ENCODE peak calls at places on chromosomes 11 and 22, in nine cellular contexts. J, O, F, W, H, V, Y, T and S are unnamed samples.

GRCh38 chr11:68441466-68442230 is 18.9 kb upstream of the PPP6R3 start:
- DNase-seq in O (no peak), T (no peak), F (peak), H (no peak), W (no peak), V (peak), Y (no peak), J (no peak), S (peak)

GRCh38 chr22:32348031-32348611 is 9.5 kb upstream of the RFPL3 start:
- DNase-seq in J (no peak), O (no peak), H (no peak), Y (no peak), F (no peak), V (no peak), T (no peak), W (no peak), S (no peak)

GRCh38 chr11:68328374-68329091 is 16.1 kb downstream of the LRP5 start:
- DNase-seq in O (peak), H (no peak), J (peak), F (peak), V (no peak), W (peak), T (no peak), Y (no peak), S (no peak)

GRCh38 chr22:29842740-29843139 is 4.7 kb upstream of the ASCC2 start:
- DNase-seq in F (no peak), J (no peak), Y (peak), T (no peak), W (no peak), V (peak), H (no peak), O (no peak), S (no peak)

GRCh38 chr11:127943763-127944162 is 643.6 kb downstream of the ETS1 start:
- DNase-seq in H (no peak), T (no peak), F (no peak), J (no peak), Y (peak), V (no peak), W (no peak), O (no peak), S (no peak)

GRCh38 chr11:16184588-16184987 is 171.8 kb downstream of the SOX6 start:
- DNase-seq in H (no peak), Y (peak), T (no peak), J (no peak), F (no peak), W (no peak), V (peak), O (no peak), S (no peak)

GRCh38 chr11:87473174-87473573 is 435.4 kb downstream of the TMEM135 start:
- DNase-seq in W (no peak), O (no peak), J (no peak), V (peak), H (no peak), F (no peak), T (no peak), Y (peak), S (no peak)

GRCh38 chr11:20154381-20154780 is 5.9 kb downstream of the DBX1 start:
- DNase-seq in W (no peak), Y (peak), T (no peak), H (no peak), V (no peak), J (no peak), O (peak), F (no peak), S (no peak)

GRCh38 chr11:60942970-60943565 is 8.9 kb downstream of the SLC15A3 start:
- DNase-seq in V (no peak), O (no peak), J (no peak), T (no peak), W (no peak), H (no peak), Y (no peak), F (no peak), S (no peak)

GRCh38 chr11:12102588-12103410 is 7.6 kb upstream of the MICAL2 start:
- DNase-seq in V (no peak), O (no peak), H (no peak), J (no peak), Y (no peak), F (no peak), W (no peak), T (no peak), S (no peak)

GRCh38 chr11:35045219-35045819 is 93.7 kb upstream of the CD44 start:
- DNase-seq in H (no peak), J (no peak), W (no peak), O (no peak), V (no peak), F (no peak), Y (no peak), T (peak), S (no peak)

GRCh38 chr11:128390246-128390645 is 197.1 kb downstream of the ETS1 start:
- DNase-seq in T (no peak), W (no peak), J (no peak), V (no peak), F (no peak), Y (no peak), H (no peak), O (no peak), S (no peak)

GRCh38 chr11:96340555-96340885 is 2.5 kb downstream of the MAML2 start:
- DNase-seq in J (no peak), H (no peak), Y (no peak), V (peak), O (no peak), T (no peak), W (no peak), F (no peak), S (no peak)

GRCh38 chr22:39556970-39557811 is 13.4 kb upstream of the CACNA1I start:
- DNase-seq in T (peak), W (no peak), V (peak), F (no peak), H (no peak), O (no peak), Y (no peak), J (no peak), S (no peak)
- TF ChIP-seq CTCF in T (no peak), W (no peak), V (peak), F (no peak), H (no peak), O (no peak), Y (no peak), J (no peak), S (no peak)

GRCh38 chr11:77506857-77507256 is 33.0 kb upstream of the PAK1 start:
- DNase-seq in H (no peak), Y (peak), F (no peak), V (no peak), J (no peak), W (no peak), O (no peak), T (no peak), S (no peak)

GRCh38 chr11:77505956-77506355 is 32.1 kb upstream of the PAK1 start:
- DNase-seq in J (no peak), V (no peak), W (no peak), Y (no peak), F (no peak), H (no peak), O (no peak), T (no peak), S (no peak)

GRCh38 chr11:77512092-77512491 is 38.2 kb upstream of the PAK1 start:
- DNase-seq in T (no peak), V (no peak), W (no peak), F (no peak), H (no peak), Y (no peak), O (no peak), J (no peak), S (no peak)

GRCh38 chr11:77510095-77510494 is 36.2 kb upstream of the PAK1 start:
- DNase-seq in W (no peak), O (no peak), V (no peak), H (no peak), J (no peak), T (no peak), Y (no peak), F (no peak), S (no peak)

DNA sequence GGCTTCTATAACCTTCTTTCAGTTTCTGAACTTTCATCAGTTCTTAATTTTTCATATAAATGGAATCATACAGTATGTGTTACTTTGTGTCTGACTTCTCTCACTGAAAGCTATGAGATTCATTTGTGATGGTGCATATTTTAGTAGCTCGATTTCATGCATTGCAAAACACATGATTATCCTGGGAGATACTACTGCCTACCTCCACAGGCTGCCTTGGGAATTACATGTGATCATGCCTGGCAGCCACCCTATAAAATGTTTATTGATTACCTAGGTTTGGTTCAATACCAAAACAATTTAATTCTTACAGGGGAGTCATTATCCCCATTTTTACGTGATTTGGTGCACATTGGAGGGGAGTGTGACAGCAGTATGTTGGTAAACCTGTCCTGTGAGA is 34.1 kb upstream of the PAK1 start:
- DNase-seq in W (no peak), O (no peak), T (no peak), V (no peak), J (no peak), H (no peak), F (no peak), Y (no peak), S (no peak)
- TF ChIP-seq CTCF in W (peak), O (no peak), T (no peak), V (no peak), J (no peak), H (no peak), F (no peak), Y (peak), S (no peak)

GRCh38 chr22:26394787-26395186 is 34.3 kb upstream of the ASPHD2 start:
- DNase-seq in H (no peak), O (no peak), T (no peak), W (no peak), V (no peak), F (no peak), J (no peak), Y (no peak), S (no peak)
- TF ChIP-seq CTCF in H (no peak), O (no peak), T (no peak), W (no peak), V (no peak), F (no peak), J (no peak), Y (no peak), S (no peak)

DNA sequence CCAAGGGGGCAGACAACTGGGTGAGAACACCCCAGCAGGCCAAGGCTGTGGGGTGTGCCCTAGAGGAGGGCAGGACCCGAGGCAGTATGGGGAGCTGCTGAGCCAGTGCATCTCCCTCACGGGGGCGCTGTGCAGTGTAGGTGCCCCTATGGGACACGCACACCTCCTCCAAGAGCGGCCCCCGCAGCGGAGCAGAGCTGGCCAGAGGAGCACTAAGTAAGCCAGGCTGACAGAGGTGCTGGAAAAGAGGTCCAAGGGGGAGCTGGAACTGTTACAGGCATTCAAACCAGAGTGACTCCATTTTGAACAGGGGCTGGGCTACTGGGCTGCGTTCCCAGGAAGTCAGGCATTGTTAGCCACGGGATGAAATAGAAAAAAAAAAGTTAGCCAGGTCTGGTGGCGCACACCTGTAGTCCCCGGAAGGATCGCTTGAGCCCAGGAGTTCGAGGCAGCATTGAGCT is 41.8 kb downstream of the TST start:
- DNase-seq in W (peak), T (peak), Y (peak), O (peak), F (peak), J (peak), H (peak), V (no peak), S (peak)
- TF ChIP-seq CTCF in W (peak), T (peak), Y (peak), O (peak), F (peak), J (peak), H (peak), V (peak), S (peak)

DNA sequence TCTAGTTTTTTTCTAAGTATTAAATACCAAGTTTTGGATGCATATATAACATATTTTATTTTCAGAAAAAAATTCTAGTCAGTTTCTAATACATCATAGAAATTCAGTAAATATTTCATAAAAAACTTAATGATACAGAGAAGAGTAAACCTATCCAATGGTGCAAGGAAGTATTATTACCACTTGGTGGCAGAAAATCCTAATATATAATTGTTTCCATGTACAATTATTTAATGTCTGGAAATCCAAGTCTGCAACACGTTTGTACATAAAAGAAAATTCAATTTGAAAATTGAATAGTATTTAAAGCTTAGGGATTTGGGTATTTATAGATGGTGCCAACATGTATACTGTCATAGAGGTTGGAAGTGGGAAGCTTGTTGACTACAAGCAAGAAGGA is 127.0 kb downstream of the TRPC6 start:
- DNase-seq in O (no peak), W (no peak), H (no peak), Y (no peak), V (peak), F (peak), T (no peak), J (no peak), S (no peak)
- TF ChIP-seq CTCF in O (peak), W (peak), H (no peak), Y (peak), V (peak), F (peak), T (no peak), J (no peak), S (no peak)

GRCh38 chr11:109120341-109120740 is 301.6 kb upstream of the C11orf87 start:
- DNase-seq in Y (no peak), T (no peak), H (no peak), V (no peak), O (no peak), W (no peak), J (no peak), F (no peak), S (no peak)
- TF ChIP-seq CTCF in Y (no peak), T (no peak), H (no peak), V (no peak), O (no peak), W (no peak), J (no peak), F (no peak), S (no peak)

DNA sequence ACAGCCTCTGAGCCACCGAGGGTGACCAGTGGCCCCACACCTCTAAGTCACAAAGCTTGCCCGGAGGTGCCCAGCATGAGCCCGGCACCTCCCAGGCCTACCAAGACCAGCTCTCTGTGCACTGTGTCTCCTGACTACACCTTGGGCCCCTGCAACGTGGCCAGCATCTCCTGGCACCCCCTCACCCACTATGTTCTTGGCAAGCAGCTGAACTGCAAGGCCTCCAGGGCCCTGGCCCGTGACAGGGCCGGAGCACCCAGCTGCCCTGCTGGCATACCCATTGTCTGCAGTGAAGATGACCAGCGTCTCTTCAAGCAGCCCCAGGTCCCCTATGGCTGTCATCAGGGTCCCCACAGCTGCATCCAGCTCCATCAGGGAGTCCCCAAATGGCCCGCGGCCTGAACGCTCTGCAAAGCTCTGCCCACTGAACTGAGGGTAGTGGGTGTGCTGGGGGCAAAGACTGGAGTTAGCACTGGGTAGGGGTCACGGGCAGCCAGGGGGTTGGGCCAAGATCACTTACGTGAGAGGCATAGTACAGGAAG is 1.6 kb downstream of the ARSA start:
- DNase-seq in W (no peak), O (peak), Y (no peak), J (no peak), H (no peak), T (no peak), V (no peak), F (no peak), S (no peak)
- TF ChIP-seq CTCF in W (no peak), O (no peak), Y (no peak), J (no peak), H (no peak), T (no peak), V (no peak), F (no peak), S (no peak)

GRCh38 chr11:122556605-122557004 is 98.9 kb upstream of the UBASH3B start:
- DNase-seq in H (no peak), T (no peak), Y (no peak), O (peak), F (no peak), W (peak), V (peak), J (no peak), S (no peak)
- TF ChIP-seq CTCF in H (peak), T (no peak), Y (peak), O (peak), F (no peak), W (peak), V (peak), J (no peak), S (no peak)